ENCODE peak calls at places on chromosomes 6 and 20, in six cellular contexts. Q is AG08396, P is T-helper 1 cell, D is A549, K is GM03348, A is fibroblast of the aortic adventitia. X is an unnamed sample.

GRCh38 chr6:145886228-145886956 is 71.8 kb upstream of the FBXO30 start:
- DNase-seq in Q (no peak), P (no peak), D (no peak), K (no peak), A (peak), X (peak)

GRCh38 chr6:142071981-142072380 is 60.7 kb upstream of the GJE1 start:
- DNase-seq in Q (no peak), P (no peak), D (peak), K (no peak), A (no peak), X (no peak)

GRCh38 chr6:135830452-135830851 is 21.0 kb upstream of the PDE7B start:
- DNase-seq in Q (no peak), P (no peak), D (no peak), K (no peak), A (no peak), X (no peak)

GRCh38 chr20:6665161-6665560 is 102.3 kb upstream of the BMP2 start:
- DNase-seq in Q (peak), P (no peak), D (no peak), K (no peak), A (no peak), X (no peak)

GRCh38 chr20:37389241-37389747 is 43.4 kb downstream of the SRC start:
- DNase-seq in Q (no peak), P (no peak), D (peak), K (no peak), A (no peak), X (no peak)

GRCh38 chr20:61185841-61186601 is 66.0 kb upstream of the CDH4 start:
- DNase-seq in Q (peak), P (no peak), D (peak), K (peak), A (peak), X (peak)

GRCh38 chr6:132132420-132132819 is 181.2 kb upstream of the CCN2 start:
- DNase-seq in Q (no peak), P (no peak), D (no peak), K (no peak), A (peak), X (peak)

GRCh38 chr6:21045135-21045616 is 510.9 kb downstream of the CDKAL1 start:
- DNase-seq in Q (no peak), P (no peak), D (peak), K (no peak), A (peak), X (no peak)

GRCh38 chr20:21397341-21398108 is at the start of gene NKX2-4:
- DNase-seq in Q (no peak), P (no peak), D (no peak), K (no peak), A (no peak), X (no peak)

GRCh38 chr6:129110687-129111343 is 227.9 kb downstream of the LAMA2 start:
- DNase-seq in Q (no peak), P (no peak), D (no peak), K (no peak), A (peak), X (no peak)

GRCh38 chr6:113385020-113385431 is 472.1 kb upstream of the MARCKS start:
- DNase-seq in Q (no peak), P (no peak), D (no peak), K (peak), A (peak), X (peak)

GRCh38 chr20:21575167-21575566 is 61.3 kb upstream of the NKX2-2 start:
- DNase-seq in Q (no peak), P (no peak), D (no peak), K (no peak), A (no peak), X (no peak)

GRCh38 chr6:133923938-133924593 is 29.0 kb upstream of the TBPL1 start:
- DNase-seq in Q (peak), P (peak), D (peak), K (peak), A (peak), X (peak)

GRCh38 chr6:119347466-119348307 is 1.9 kb downstream of the MAN1A1 start:
- DNase-seq in Q (peak), P (no peak), D (no peak), K (peak), A (peak), X (no peak)

GRCh38 chr6:44247338-44248302 is 719 bp downstream of the HSP90AB1 start:
- DNase-seq in Q (peak), P (peak), D (peak), K (peak), A (peak), X (peak)

GRCh38 chr6:36130672-36131516 is 581 bp downstream of the MAPK13 start:
- DNase-seq in Q (peak), P (peak), D (no peak), K (peak), A (no peak), X (no peak)

GRCh38 chr20:20079102-20079784 is 26.9 kb downstream of the CFAP61 start:
- DNase-seq in Q (no peak), P (no peak), D (no peak), K (no peak), A (no peak), X (no peak)

GRCh38 chr6:45421700-45422540 is 44.2 kb upstream of the SUPT3H start:
- DNase-seq in Q (peak), P (peak), D (peak), K (peak), A (peak), X (peak)

GRCh38 chr20:58054744-58055373 is 173.6 kb downstream of the ANKRD60 start:
- DNase-seq in Q (no peak), P (no peak), D (no peak), K (peak), A (peak), X (peak)

GRCh38 chr6:135506270-135506997 is 8.9 kb upstream of the AHI1 start:
- DNase-seq in Q (peak), P (no peak), D (peak), K (peak), A (peak), X (peak)

GRCh38 chr20:52614036-52614863 is 357.9 kb upstream of the TSHZ2 start:
- DNase-seq in Q (no peak), P (no peak), D (no peak), K (peak), A (no peak), X (peak)

GRCh38 chr20:24340933-24341332 is 128.5 kb upstream of the SYNDIG1 start:
- DNase-seq in Q (no peak), P (no peak), D (no peak), K (no peak), A (no peak), X (peak)

GRCh38 chr6:150267686-150268561 is 100.9 kb upstream of the IYD start:
- DNase-seq in Q (peak), P (no peak), D (no peak), K (peak), A (peak), X (peak)

GRCh38 chr6:45021652-45022051 is 306.5 kb upstream of the RUNX2 start:
- DNase-seq in Q (no peak), P (no peak), D (no peak), K (no peak), A (peak), X (peak)

GRCh38 chr20:59356662-59357061 is 56.3 kb downstream of the EDN3 start:
- DNase-seq in Q (no peak), P (no peak), D (no peak), K (no peak), A (no peak), X (no peak)

GRCh38 chr6:47780510-47781356 is 1.1 kb upstream of the OPN5 start:
- DNase-seq in Q (peak), P (no peak), D (peak), K (peak), A (peak), X (peak)

GRCh38 chr6:37175332-37176267 is 5.6 kb downstream of the PIM1 start:
- DNase-seq in Q (no peak), P (no peak), D (no peak), K (no peak), A (no peak), X (no peak)

GRCh38 chr6:33190504-33191107 is 1.7 kb downstream of the COL11A2 start:
- DNase-seq in Q (no peak), P (no peak), D (no peak), K (no peak), A (no peak), X (no peak)

GRCh38 chr6:166587631-166588413 is 1.3 kb upstream of the RAMACL start:
- DNase-seq in Q (no peak), P (no peak), D (no peak), K (no peak), A (no peak), X (no peak)

GRCh38 chr6:15517600-15517999 is 145.2 kb downstream of the DTNBP1 start:
- DNase-seq in Q (no peak), P (no peak), D (no peak), K (no peak), A (no peak), X (no peak)

GRCh38 chr6:90411292-90411781 is 114.7 kb upstream of the BACH2 start:
- DNase-seq in Q (no peak), P (peak), D (peak), K (no peak), A (no peak), X (no peak)

GRCh38 chr20:3248167-3248992 is 9.4 kb upstream of the SLC4A11 start:
- DNase-seq in Q (no peak), P (no peak), D (no peak), K (peak), A (peak), X (peak)